ENCODE peak calls at places on chromosomes 6 and 20, in ten cellular contexts. Z, H, N, U, Y, P, G, M, Q and E are unnamed samples.
A peak's percentile ranks its signal among the peaks of the same experiment; 100 is the strongest.

GRCh38 chr6:6315660-6316059 is 4.8 kb downstream of the F13A1 start:
- DNase-seq in Z (peak; percentile 32), H (peak; percentile 17), N (no peak), U (peak; percentile 74), Y (peak; percentile 7), P (peak; percentile 28), G (peak; percentile 54), M (no peak), Q (no peak), E (peak; percentile 50)

GRCh38 chr20:62178316-62179161 is 4.3 kb upstream of the MTG2 start:
- DNase-seq in Z (no peak), H (no peak), N (no peak), U (no peak), Y (no peak), P (no peak), G (no peak), M (no peak), Q (no peak), E (no peak)

GRCh38 chr6:124869412-124869811 is 92.8 kb upstream of the RNF217 start:
- DNase-seq in Z (no peak), H (no peak), N (no peak), U (no peak), Y (no peak), P (no peak), G (no peak), M (no peak), Q (no peak), E (no peak)

GRCh38 chr6:150491131-150491795 is 108.4 kb upstream of the PLEKHG1 start:
- DNase-seq in Z (peak; percentile 30), H (no peak), N (no peak), U (no peak), Y (no peak), P (peak; percentile 47), G (no peak), M (no peak), Q (no peak), E (no peak)

GRCh38 chr6:166473886-166474596 is 91.3 kb upstream of the MPC1 start:
- DNase-seq in Z (no peak), H (no peak), N (no peak), U (no peak), Y (no peak), P (no peak), G (no peak), M (no peak), Q (no peak), E (no peak)

GRCh38 chr20:50992733-50993457 is 30.0 kb downstream of the KCNG1 start:
- DNase-seq in Z (peak; percentile 75), H (peak; percentile 33), N (no peak), U (peak; percentile 22), Y (no peak), P (peak; percentile 96), G (peak; percentile 86), M (no peak), Q (no peak), E (no peak)

GRCh38 chr20:38172344-38172743 is 7.3 kb upstream of the TGM2 start:
- DNase-seq in Z (no peak), H (no peak), N (no peak), U (no peak), Y (no peak), P (no peak), G (no peak), M (no peak), Q (no peak), E (no peak)

GRCh38 chr20:59743767-59744485 is 139.6 kb downstream of the PHACTR3 start:
- DNase-seq in Z (peak; percentile 72), H (no peak), N (no peak), U (no peak), Y (no peak), P (no peak), G (no peak), M (no peak), Q (no peak), E (no peak)

GRCh38 chr6:63859520-63859919 is 223.9 kb downstream of the PHF3 start:
- DNase-seq in Z (no peak), H (no peak), N (no peak), U (peak; percentile 13), Y (no peak), P (no peak), G (no peak), M (no peak), Q (no peak), E (no peak)

GRCh38 chr6:34025112-34025807 is 120.6 kb downstream of the GRM4 start:
- DNase-seq in Z (no peak), H (no peak), N (no peak), U (no peak), Y (no peak), P (no peak), G (no peak), M (no peak), Q (no peak), E (no peak)

GRCh38 chr6:1396952-1397868 is 7.8 kb downstream of the FOXF2 start:
- DNase-seq in Z (peak; percentile 69), H (peak; percentile 49), N (peak; percentile 7), U (peak; percentile 69), Y (peak; percentile 61), P (peak; percentile 95), G (peak; percentile 87), M (peak; percentile 65), Q (no peak), E (peak; percentile 69)

GRCh38 chr6:92292067-92292466 is 1127.3 kb downstream of the EPHA7 start:
- DNase-seq in Z (no peak), H (no peak), N (no peak), U (no peak), Y (no peak), P (no peak), G (no peak), M (no peak), Q (no peak), E (no peak)

GRCh38 chr6:161748535-161749386 is 474.9 kb upstream of the AGPAT4 start:
- DNase-seq in Z (peak; percentile 41), H (peak; percentile 6), N (peak; percentile 2), U (peak; percentile 34), Y (no peak), P (peak; percentile 5), G (peak; percentile 78), M (peak; percentile 29), Q (no peak), E (peak; percentile 50)

GRCh38 chr6:168877821-168878282 is 375.8 kb downstream of the THBS2 start:
- DNase-seq in Z (peak; percentile 76), H (no peak), N (no peak), U (peak; percentile 73), Y (no peak), P (peak; percentile 62), G (no peak), M (no peak), Q (no peak), E (no peak)

GRCh38 chr6:34284563-34285545 is 36.0 kb upstream of the SMIM29 start:
- DNase-seq in Z (no peak), H (no peak), N (no peak), U (peak; percentile 57), Y (no peak), P (peak; percentile 17), G (no peak), M (peak; percentile 86), Q (no peak), E (peak; percentile 55)

GRCh38 chr6:35919085-35919826 is 1.6 kb downstream of the SRPK1 start:
- DNase-seq in Z (no peak), H (no peak), N (no peak), U (no peak), Y (no peak), P (peak; percentile 20), G (no peak), M (no peak), Q (no peak), E (no peak)

GRCh38 chr20:4519530-4519929 is 202.2 kb upstream of the PRND start:
- DNase-seq in Z (peak; percentile 17), H (peak; percentile 6), N (no peak), U (peak; percentile 14), Y (no peak), P (peak; percentile 14), G (peak; percentile 39), M (no peak), Q (no peak), E (no peak)

GRCh38 chr6:20056350-20056992 is 155.8 kb downstream of the MBOAT1 start:
- DNase-seq in Z (peak; percentile 43), H (no peak), N (no peak), U (peak; percentile 45), Y (no peak), P (peak; percentile 35), G (peak; percentile 42), M (no peak), Q (no peak), E (no peak)

GRCh38 chr6:42402184-42402583 is 49.5 kb downstream of the TRERF1 start:
- DNase-seq in Z (no peak), H (peak; percentile 53), N (no peak), U (no peak), Y (peak; percentile 22), P (peak; percentile 39), G (no peak), M (no peak), Q (no peak), E (no peak)

GRCh38 chr6:33088258-33088930 is 12.6 kb downstream of the HLA-DPB1 start:
- DNase-seq in Z (no peak), H (no peak), N (no peak), U (no peak), Y (no peak), P (no peak), G (no peak), M (no peak), Q (no peak), E (no peak)

GRCh38 chr6:87682310-87682709 is 19.7 kb downstream of the AKIRIN2 start:
- DNase-seq in Z (no peak), H (no peak), N (no peak), U (peak; percentile 55), Y (no peak), P (no peak), G (no peak), M (no peak), Q (no peak), E (no peak)

GRCh38 chr6:23245559-23245958 is 676.2 kb downstream of the HDGFL1 start:
- DNase-seq in Z (no peak), H (no peak), N (no peak), U (no peak), Y (no peak), P (no peak), G (no peak), M (no peak), Q (no peak), E (no peak)

GRCh38 chr20:47927385-47927851 is 142.1 kb upstream of the SULF2 start:
- DNase-seq in Z (no peak), H (no peak), N (no peak), U (no peak), Y (no peak), P (peak; percentile 33), G (no peak), M (no peak), Q (no peak), E (no peak)

GRCh38 chr6:11053307-11053706 is 9.2 kb upstream of the ELOVL2 start:
- DNase-seq in Z (no peak), H (no peak), N (no peak), U (no peak), Y (no peak), P (no peak), G (no peak), M (no peak), Q (no peak), E (no peak)

GRCh38 chr6:13423292-13423691 is 64.1 kb downstream of the GFOD1 start:
- DNase-seq in Z (no peak), H (no peak), N (no peak), U (no peak), Y (no peak), P (no peak), G (no peak), M (no peak), Q (no peak), E (no peak)

GRCh38 chr6:64252256-64252655 is 616.7 kb downstream of the PHF3 start:
- DNase-seq in Z (no peak), H (no peak), N (no peak), U (no peak), Y (no peak), P (no peak), G (no peak), M (no peak), Q (no peak), E (no peak)

GRCh38 chr6:153059311-153059710 is 56.8 kb upstream of the MTRF1L start:
- DNase-seq in Z (no peak), H (no peak), N (no peak), U (no peak), Y (no peak), P (no peak), G (no peak), M (no peak), Q (no peak), E (no peak)

GRCh38 chr6:160791981-160792418 is 90.0 kb downstream of the PLG start:
- DNase-seq in Z (peak; percentile 16), H (no peak), N (no peak), U (no peak), Y (no peak), P (no peak), G (no peak), M (no peak), Q (no peak), E (no peak)